ENCODE peak calls at places on chromosomes 4 and X, in five cellular contexts. C is neuronal stem cell, Z is trophoblast cell, T is mesendoderm, N is IMR-90. F is an unnamed sample.

GRCh38 chrX:151970661-151971060 is 3.8 kb downstream of the GABRE start:
- DNase-seq in C (no peak), Z (peak; percentile 82), T (no peak), N (peak; percentile 65), F (peak; percentile 65)

GRCh38 chr4:7120341-7120740 is 52.5 kb upstream of the GRPEL1 start:
- DNase-seq in C (no peak), Z (no peak), T (no peak), N (peak; percentile 12), F (no peak)

GRCh38 chrX:40068048-40068447 is 29.7 kb downstream of the BCOR start:
- DNase-seq in C (no peak), Z (no peak), T (peak; percentile 79), N (no peak), F (no peak)

GRCh38 chrX:39841604-39842003 is 256.2 kb downstream of the BCOR start:
- DNase-seq in C (no peak), Z (no peak), T (no peak), N (no peak), F (no peak)

GRCh38 chr4:75892508-75892907 is 9.7 kb downstream of the PPEF2 start:
- DNase-seq in C (no peak), Z (no peak), T (peak; percentile 48), N (no peak), F (no peak)

GRCh38 chr4:37793562-37793961 is 32.9 kb upstream of the PGM2 start:
- DNase-seq in C (no peak), Z (peak; percentile 18), T (peak; percentile 37), N (peak; percentile 7), F (peak; percentile 30)

GRCh38 chr4:32268949-32269348 is 1548.8 kb downstream of the PCDH7 start:
- DNase-seq in C (no peak), Z (no peak), T (peak; percentile 3), N (no peak), F (peak; percentile 3)

GRCh38 chr4:185911556-185912064 is 99.6 kb upstream of the SORBS2 start:
- DNase-seq in C (no peak), Z (no peak), T (no peak), N (peak; percentile 4), F (no peak)

GRCh38 chrX:144275403-144275802 is 391.5 kb downstream of the UBE2NL start:
- DNase-seq in C (no peak), Z (no peak), T (no peak), N (no peak), F (no peak)

GRCh38 chrX:68808686-68809357 is 20.0 kb upstream of the EFNB1 start:
- DNase-seq in C (no peak), Z (no peak), T (peak; percentile 56), N (no peak), F (peak; percentile 2)

GRCh38 chr4:36196145-36196925 is 48.0 kb downstream of the ARAP2 start:
- DNase-seq in C (no peak), Z (no peak), T (no peak), N (no peak), F (no peak)

GRCh38 chr4:147760695-147761094 is 28.8 kb downstream of the ARHGAP10 start:
- DNase-seq in C (no peak), Z (no peak), T (no peak), N (no peak), F (no peak)

DNA sequence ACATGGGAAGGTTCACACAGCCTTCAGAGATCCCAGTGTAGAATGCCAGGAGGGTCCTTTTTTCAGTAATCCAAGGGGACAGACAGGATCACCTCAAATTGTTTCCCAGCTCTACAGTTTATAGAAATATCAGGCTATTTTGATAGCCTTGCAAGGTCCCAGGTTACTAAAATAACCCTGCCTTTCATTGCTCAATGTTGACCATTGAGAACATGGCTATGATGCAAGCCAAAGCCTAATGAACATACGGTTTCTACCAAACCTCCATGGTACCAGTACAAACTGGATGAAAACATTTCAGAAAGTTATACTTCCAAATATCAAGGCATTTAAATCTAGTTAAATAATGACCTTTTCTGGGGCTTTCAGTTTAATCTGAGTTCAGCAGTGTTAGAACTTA is 151.5 kb downstream of the PLS3 start:
- DNase-seq in C (no peak), Z (no peak), T (no peak), N (no peak), F (no peak)
- H3K4ac ChIP-seq in C (no peak overlapping the region), Z (no peak overlapping the region), T (no peak overlapping the region), N (no peak overlapping the region), F (no peak overlapping the region)

DNA sequence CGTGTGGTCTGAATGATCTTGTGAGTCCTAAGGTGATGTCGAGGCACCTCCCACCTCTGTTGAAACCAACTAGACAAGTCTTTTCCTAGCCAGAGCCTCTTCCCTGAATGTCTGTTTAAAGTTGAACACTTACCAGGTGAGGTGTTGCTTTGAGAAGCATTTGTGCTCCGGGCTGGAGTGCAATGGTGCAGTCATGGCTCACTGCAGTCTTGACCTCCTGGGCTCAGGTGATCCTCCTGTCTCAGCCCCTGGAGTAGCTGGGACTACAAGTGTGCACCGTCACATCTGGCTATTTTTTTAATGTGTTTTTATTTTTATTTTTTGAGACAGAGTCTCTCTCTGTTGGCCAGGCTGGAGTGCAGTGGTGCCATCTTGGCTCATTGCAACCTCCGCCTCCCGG is 18.1 kb downstream of the RNF4 start:
- DNase-seq in C (no peak), Z (no peak), T (no peak), N (no peak), F (no peak)
- H3K4me1 ChIP-seq in C (peaks cover 5% of the 10 kb centered on the region), Z (peaks cover 4% of the 10 kb centered on the region), T (peaks cover 15% of the 10 kb centered on the region), N (peaks cover 5% of the 10 kb centered on the region), F (peaks cover 13% of the 10 kb centered on the region)

GRCh38 chr4:6113641-6114040 is 86.7 kb downstream of the JAKMIP1 start:
- DNase-seq in C (no peak), Z (no peak), T (no peak), N (no peak), F (no peak)
- H3K4ac ChIP-seq in C (no peak overlapping the region), Z (no peak overlapping the region), T (peak overlapping the region; percentile 39), N (no peak overlapping the region), F (no peak overlapping the region)

DNA sequence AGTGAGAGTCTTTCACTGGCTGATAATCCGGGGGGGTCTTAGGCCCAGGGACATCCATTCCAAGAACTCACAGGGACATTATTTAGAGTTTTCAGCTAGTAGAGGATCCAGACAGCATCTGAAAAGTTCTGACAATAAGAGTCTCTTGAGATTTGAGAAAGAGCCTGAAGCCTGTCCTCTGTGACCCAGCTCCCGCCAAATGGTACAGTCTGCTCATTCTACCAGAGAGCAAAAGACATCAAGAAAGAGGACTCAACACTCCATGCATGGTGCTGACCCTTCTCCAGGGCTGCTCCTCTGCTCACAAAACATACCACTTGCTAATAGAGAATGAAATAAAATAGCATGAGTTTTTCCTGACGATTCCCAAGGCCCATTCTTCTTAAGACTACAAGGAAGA is 162.0 kb downstream of the ATP10D start:
- DNase-seq in C (no peak), Z (no peak), T (no peak), N (no peak), F (no peak)
- H3K4me1 ChIP-seq in C (peaks cover 6% of the 10 kb centered on the region), Z (no peaks in the 10 kb centered on the region), T (no peaks in the 10 kb centered on the region), N (peaks cover 2% of the 10 kb centered on the region), F (no peaks in the 10 kb centered on the region)

DNA sequence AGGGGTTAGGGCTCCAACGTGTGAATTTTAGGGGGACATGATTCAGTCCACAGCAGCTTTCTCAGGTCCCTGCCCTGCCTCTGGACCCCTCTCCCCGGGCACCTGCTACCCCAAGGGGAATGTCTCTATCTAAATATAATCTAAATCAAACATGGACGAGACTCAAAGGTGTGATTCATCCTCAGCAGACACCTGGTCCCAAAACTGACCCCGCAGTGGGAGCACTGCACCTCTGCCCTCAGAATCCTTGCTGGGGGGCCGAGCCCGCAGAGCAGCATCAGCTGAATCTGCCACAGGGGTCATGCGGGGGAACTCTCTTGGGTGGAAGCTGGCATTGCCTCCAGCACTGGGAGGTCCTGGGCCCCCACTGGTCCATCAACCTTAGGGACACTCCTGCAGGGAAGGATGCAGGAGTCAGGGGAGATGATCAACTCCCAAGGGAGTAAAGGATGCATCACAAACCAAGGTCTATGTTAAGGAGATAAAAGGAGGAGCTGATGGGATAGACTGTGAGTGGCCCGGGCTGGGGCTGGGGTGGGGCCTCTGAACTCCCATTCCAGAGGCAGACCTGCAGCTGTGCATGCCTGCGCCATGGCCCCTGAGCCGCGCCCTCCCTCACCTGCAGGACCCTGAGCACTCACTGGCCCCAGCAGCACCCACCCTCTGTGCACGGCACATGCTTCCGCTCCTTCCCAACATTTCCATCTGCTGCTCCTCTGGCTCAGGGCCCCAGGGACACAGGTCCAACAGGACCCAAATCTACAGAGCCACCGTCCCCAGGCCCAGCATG is 54.0 kb downstream of the ADRA2C start:
- DNase-seq in C (no peak), Z (no peak), T (no peak), N (no peak), F (no peak)
- H3K4ac ChIP-seq in C (no peak overlapping the region), Z (no peak overlapping the region), T (no peak overlapping the region), N (no peak overlapping the region), F (no peak overlapping the region)

GRCh38 chrX:103310592-103311400 is at the start of gene BEX2:
- DNase-seq in C (peak; percentile 53), Z (peak; percentile 45), T (peak; percentile 91), N (no peak), F (peak; percentile 51)

GRCh38 chrX:103304705-103305104 is 6.1 kb downstream of the BEX2 start:
- DNase-seq in C (no peak), Z (no peak), T (no peak), N (no peak), F (no peak)

GRCh38 chrX:103311401-103311785 is 603 bp upstream of the BEX2 start:
- DNase-seq in C (no peak), Z (no peak), T (no peak), N (no peak), F (no peak)

DNA sequence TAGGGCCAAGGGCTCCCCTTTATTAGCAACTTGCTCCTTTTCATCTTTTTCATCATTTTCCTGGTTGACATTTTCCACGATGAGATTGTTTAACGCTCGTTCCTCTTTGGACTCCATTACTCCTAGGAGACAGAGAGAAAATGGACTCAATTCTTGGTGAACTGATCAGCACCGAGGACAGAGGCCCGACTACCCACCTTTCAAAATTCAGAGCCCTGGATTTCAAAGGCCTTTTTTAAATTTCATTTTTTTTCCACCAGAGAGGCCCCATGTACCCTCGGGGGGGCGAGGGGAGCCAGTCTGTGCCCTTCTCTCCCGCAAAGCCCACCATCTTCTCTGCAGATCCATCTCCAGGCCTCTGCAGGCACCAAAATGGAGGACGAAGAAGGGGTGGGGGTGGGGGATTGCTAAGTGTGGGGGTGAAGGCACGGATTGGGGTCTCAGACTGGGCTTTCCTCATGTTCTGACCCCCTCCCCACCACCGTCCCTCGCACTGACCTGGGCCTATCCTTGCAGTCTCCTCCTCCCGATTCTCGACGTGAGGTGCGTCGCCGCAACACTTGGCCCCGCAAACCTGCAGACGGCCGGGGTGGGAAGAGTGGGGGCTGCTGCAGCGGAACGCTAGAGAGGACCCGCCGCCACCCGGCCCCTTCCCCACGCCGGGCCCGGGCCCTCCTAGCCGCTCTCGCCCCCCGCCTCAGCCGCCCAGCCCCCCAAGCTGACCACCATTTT is 764 bp downstream of the BEX2 start:
- DNase-seq in C (no peak), Z (no peak), T (no peak), N (no peak), F (no peak)
- H3K4me1 ChIP-seq in C (no peaks in the 10 kb centered on the region), Z (peaks cover 3% of the 10 kb centered on the region), T (no peaks in the 10 kb centered on the region), N (no peaks in the 10 kb centered on the region), F (peaks cover 7% of the 10 kb centered on the region)

F was measured in mesenchymal stem cell.